ENCODE peak calls at places on chromosomes 12 and 14, in five cellular contexts. W is MM.1S, J is GM23248, G is HCT116, M is GM23338. S is an unnamed sample.
A peak's percentile ranks its signal among the peaks of the same experiment; 100 is the strongest.

GRCh38 chr14:105563347-105563737 is 37.0 kb downstream of the TMEM121 start:
- DNase-seq in M (no peak), G (no peak), W (no peak), J (no peak), S (no peak)

GRCh38 chr14:101132051-101132541 is 228.6 kb upstream of the RTL1 start:
- DNase-seq in G (no peak), J (no peak), M (no peak), W (no peak), S (no peak)

GRCh38 chr14:90721619-90722305 is 94.5 kb downstream of the TTC7B start:
- DNase-seq in M (no peak), G (peak; percentile 69), J (peak; percentile 17), W (no peak), S (no peak)

GRCh38 chr12:9669534-9669933 is at the start of gene CLEC2D:
- DNase-seq in J (no peak), M (no peak), G (no peak), W (no peak), S (no peak)

GRCh38 chr14:38197001-38197760 is 10.5 kb upstream of the SSTR1 start:
- DNase-seq in M (peak; percentile 23), W (peak; percentile 6), J (peak; percentile 57), G (no peak), S (no peak)

GRCh38 chr14:61109288-61109687 is 128.2 kb downstream of the SLC38A6 start:
- DNase-seq in W (no peak), G (no peak), J (no peak), M (no peak), S (no peak)

GRCh38 chr14:51208982-51209381 is 31.1 kb upstream of the TMX1 start:
- DNase-seq in J (no peak), M (no peak), G (no peak), W (no peak), S (no peak)

GRCh38 chr12:105040476-105040875 is 43.8 kb downstream of the ALDH1L2 start:
- DNase-seq in W (no peak), J (no peak), G (no peak), M (no peak), S (no peak)

GRCh38 chr12:88833641-88834116 is 253.4 kb upstream of the KITLG start:
- DNase-seq in M (no peak), J (peak; percentile 39), W (no peak), G (no peak), S (no peak)

GRCh38 chr12:24380122-24380521 is 430.7 kb upstream of the SOX5 start:
- DNase-seq in J (no peak), G (no peak), W (no peak), M (peak; percentile 30), S (peak; percentile 81)

GRCh38 chr12:2795291-2796186 is 769 bp downstream of the FKBP4 start:
- DNase-seq in M (peak; percentile 79), G (no peak), J (peak; percentile 83), W (peak; percentile 66), S (peak; percentile 77)

GRCh38 chr14:72049462-72049861 is 117.2 kb downstream of the RGS6 start:
- DNase-seq in J (peak; percentile 1), M (no peak), W (no peak), G (peak; percentile 3), S (no peak)

GRCh38 chr14:94062344-94062904 is 18.6 kb downstream of the DDX24 start:
- DNase-seq in M (no peak), W (no peak), J (peak; percentile 73), G (no peak), S (no peak)

GRCh38 chr12:45518516-45519235 is 210.8 kb upstream of the ARID2 start:
- DNase-seq in W (no peak), G (no peak), J (no peak), M (no peak), S (no peak)

GRCh38 chr12:50992814-50993213 is 33.4 kb downstream of the SLC11A2 start:
- DNase-seq in M (no peak), W (no peak), J (no peak), G (no peak), S (no peak)

GRCh38 chr14:91755560-91755959 is 23.7 kb upstream of the CATSPERB start:
- DNase-seq in W (no peak), J (peak; percentile 51), M (no peak), G (peak; percentile 2), S (no peak)

GRCh38 chr12:129902371-129903091 is 1.3 kb downstream of the TMEM132D start:
- DNase-seq in M (peak; percentile 29), J (no peak), W (no peak), G (no peak), S (peak; percentile 11)

GRCh38 chr14:54747616-54748015 is 155.0 kb downstream of the GCH1 start:
- DNase-seq in J (no peak), W (no peak), G (no peak), M (no peak), S (no peak)

GRCh38 chr12:30867415-30867814 is 59.1 kb upstream of the TSPAN11 start:
- DNase-seq in J (no peak), M (no peak), G (no peak), W (no peak), S (no peak)

GRCh38 chr14:63375772-63376171 is 57.0 kb upstream of the GPHB5 start:
- DNase-seq in G (no peak), M (no peak), W (no peak), J (peak; percentile 48), S (no peak)

GRCh38 chr12:43208627-43209026 is 343.4 kb downstream of the ADAMTS20 start:
- DNase-seq in W (no peak), J (peak; percentile 46), G (no peak), M (no peak), S (no peak)

GRCh38 chr14:74257078-74257987 is 18.1 kb downstream of the VSX2 start:
- DNase-seq in G (no peak), J (peak; percentile 66), W (peak; percentile 14), M (peak; percentile 78), S (peak; percentile 80)

GRCh38 chr14:104157303-104157928 is 19.0 kb downstream of the KIF26A start:
- DNase-seq in J (no peak), W (no peak), M (no peak), G (no peak), S (peak; percentile 50)

GRCh38 chr14:105491366-105492006 is 440 bp downstream of the TEDC1 start:
- DNase-seq in J (peak; percentile 85), G (peak; percentile 68), M (peak; percentile 68), W (peak; percentile 80), S (peak; percentile 78)

GRCh38 chr12:114812858-114813761 is 129.1 kb upstream of the TBX3 start:
- DNase-seq in W (no peak), M (peak; percentile 31), J (no peak), G (no peak), S (peak; percentile 77)

GRCh38 chr12:1634590-1635191 is 5.7 kb downstream of the WNT5B start:
- DNase-seq in M (peak; percentile 91), W (no peak), G (peak; percentile 63), J (peak; percentile 92), S (peak; percentile 71)

GRCh38 chr12:107600596-107601144 is 84.9 kb upstream of the PWP1 start:
- DNase-seq in J (no peak), M (no peak), G (no peak), W (no peak), S (no peak)

GRCh38 chr12:77190022-77190421 is 124.7 kb upstream of the E2F7 start:
- DNase-seq in J (peak; percentile 93), M (no peak), W (no peak), G (no peak), S (no peak)

GRCh38 chr12:126112849-126113248 is 1047.6 kb downstream of the AACS start:
- DNase-seq in J (no peak), W (no peak), G (no peak), M (no peak), S (no peak)

GRCh38 chr14:20697273-20698017 is 8.9 kb downstream of the ANG start:
- DNase-seq in M (peak; percentile 77), J (peak; percentile 86), W (peak; percentile 53), G (peak; percentile 55), S (peak; percentile 73)

GRCh38 chr12:92290016-92290685 is 144.5 kb upstream of the BTG1 start:
- DNase-seq in W (no peak), G (no peak), J (peak; percentile 84), M (no peak), S (no peak)

GRCh38 chr12:50505386-50505827 is 622 bp downstream of the DIP2B start:
- DNase-seq in W (peak; percentile 29), G (no peak), M (no peak), J (peak; percentile 59), S (peak; percentile 49)

GRCh38 chr12:45934956-45935355 is 55.4 kb downstream of the SCAF11 start:
- DNase-seq in M (no peak), G (no peak), W (no peak), J (no peak), S (no peak)

GRCh38 chr12:132218519-132218860 is 74.2 kb downstream of the NOC4L start:
- DNase-seq in M (no peak), G (no peak), W (no peak), J (no peak), S (no peak)

GRCh38 chr12:53737951-53738833 is 10.9 kb upstream of the CALCOCO1 start:
- DNase-seq in W (no peak), M (peak; percentile 83), G (no peak), J (no peak), S (peak; percentile 62)

GRCh38 chr12:53325539-53326061 is 4.2 kb upstream of the AAAS start:
- DNase-seq in M (peak; percentile 53), W (no peak), G (no peak), J (peak; percentile 66), S (peak; percentile 70)

GRCh38 chr12:125113800-125114199 is 48.6 kb downstream of the AACS start:
- DNase-seq in M (no peak), G (no peak), W (no peak), J (no peak), S (no peak)

GRCh38 chr14:79018846-79019245 is 848.7 kb downstream of the NRXN3 start:
- DNase-seq in W (no peak), G (no peak), M (no peak), J (peak; percentile 56), S (no peak)
- TF ChIP-seq EZH2phosphoT487 in W (no peak), G (no peak), M (no peak), J (no peak), S (no peak)

GRCh38 chr12:6229823-6230222 is 29.6 kb downstream of the CD9 start:
- DNase-seq in W (no peak), M (no peak), G (no peak), J (peak; percentile 96), S (no peak)
- TF ChIP-seq EZH2 in W (no peak), M (no peak), G (no peak), J (no peak), S (no peak)

DNA sequence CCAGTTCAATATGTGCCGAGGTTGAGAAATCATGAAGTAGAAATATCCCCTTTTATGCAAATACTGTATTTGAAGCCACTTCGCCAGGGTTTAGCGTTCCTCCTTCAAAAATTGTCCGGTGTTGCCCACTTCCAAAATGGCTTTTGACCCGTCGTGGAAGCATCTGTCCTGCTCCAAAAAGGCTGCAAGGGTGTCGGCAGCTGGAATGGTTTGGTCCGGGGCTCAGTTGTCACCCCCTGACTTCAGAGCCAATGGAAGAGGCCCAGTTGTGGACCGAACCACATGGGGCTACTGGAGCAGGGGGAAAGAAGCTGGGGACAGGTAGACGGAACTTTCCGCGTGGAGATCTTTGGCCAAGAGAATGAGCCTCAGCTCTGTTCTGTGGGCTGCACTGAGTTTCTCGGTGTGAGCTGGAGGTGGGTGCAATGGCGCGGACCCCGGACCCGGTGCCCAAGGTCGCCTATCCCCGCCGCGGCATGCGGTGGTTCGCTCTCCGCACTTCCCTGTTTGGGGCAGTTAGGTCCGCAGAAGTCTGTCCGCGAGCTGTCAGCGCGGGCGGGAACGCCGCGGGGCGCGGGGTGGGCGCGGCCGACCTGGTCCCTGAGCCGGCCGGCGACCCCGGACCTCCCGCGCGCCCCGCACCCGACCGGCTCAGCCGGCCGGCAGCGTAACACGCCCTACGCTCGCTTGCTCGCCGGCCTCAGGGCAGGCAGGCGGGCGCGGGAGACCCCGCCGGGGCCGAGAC is at the start of gene ANKRD13A:
- DNase-seq in J (peak; percentile 94), M (peak; percentile 96), W (peak; percentile 84), G (peak; percentile 95), S (peak; percentile 93)
- H3K4me1 ChIP-seq in J (peaks cover 53% of the 10 kb centered on the region), M (peaks cover 25% of the 10 kb centered on the region), W (no peaks in the 10 kb centered on the region), G (peaks cover 32% of the 10 kb centered on the region), S (peaks cover 12% of the 10 kb centered on the region)

GRCh38 chr14:97878727-97879126 is 1081.5 kb downstream of the VRK1 start:
- DNase-seq in M (no peak), W (no peak), J (peak; percentile 12), G (no peak), S (no peak)
- TF ChIP-seq EZH2phosphoT487 in M (no peak), W (no peak), J (no peak), G (no peak), S (no peak)